ENCODE peak calls at places on chromosomes 4 and X, in ten cellular contexts. O, N, G, L, S, B, U, M, Y and Z are unnamed samples. For H3K4me1, the result is how much of the 10 kb centered on the place peaks cover.

GRCh38 chr4:26176621-26177121 is 144.1 kb upstream of the RBPJ start:
- DNase-seq in O (no peak), N (peak), G (no peak), L (no peak), S (no peak), B (no peak), U (no peak), M (no peak), Y (no peak), Z (no peak)

GRCh38 chr4:147313114-147313513 is 167.8 kb upstream of the EDNRA start:
- DNase-seq in O (no peak), N (no peak), G (no peak), L (no peak), S (no peak), B (no peak), U (no peak), M (no peak), Y (no peak), Z (no peak)

GRCh38 chrX:136616987-136617685 is 30.8 kb upstream of the CD40LG start:
- DNase-seq in O (no peak), N (no peak), G (no peak), L (no peak), S (no peak), B (no peak), U (no peak), M (no peak), Y (no peak), Z (no peak)

GRCh38 chr4:6322761-6323566 is 53.3 kb downstream of the WFS1 start:
- DNase-seq in O (no peak), N (no peak), G (no peak), L (no peak), S (no peak), B (peak), U (no peak), M (no peak), Y (no peak), Z (peak)

GRCh38 chrX:23505531-23506303 is 161.6 kb upstream of the PRDX4 start:
- DNase-seq in O (no peak), N (no peak), G (no peak), L (no peak), S (no peak), B (no peak), U (no peak), M (no peak), Y (no peak), Z (no peak)

GRCh38 chrX:22313757-22314156 is 41.0 kb downstream of the CBLL2 start:
- DNase-seq in O (no peak), N (no peak), G (no peak), L (no peak), S (no peak), B (no peak), U (no peak), M (no peak), Y (no peak), Z (no peak)

GRCh38 chr4:6402566-6403399 is 69.6 kb downstream of the PPP2R2C start:
- DNase-seq in O (no peak), N (no peak), G (no peak), L (no peak), S (no peak), B (no peak), U (no peak), M (no peak), Y (no peak), Z (no peak)

GRCh38 chr4:101791189-101791572 is 651 bp downstream of the BANK1 start:
- DNase-seq in O (no peak), N (no peak), G (no peak), L (no peak), S (no peak), B (no peak), U (peak), M (no peak), Y (no peak), Z (no peak)

GRCh38 chr4:55184600-55185523 is 59.5 kb upstream of the KDR start:
- DNase-seq in O (no peak), N (peak), G (no peak), L (peak), S (peak), B (peak), U (no peak), M (no peak), Y (no peak), Z (no peak)

GRCh38 chrX:5748751-5749150 is 479.9 kb downstream of the NLGN4X start:
- DNase-seq in O (no peak), N (peak), G (no peak), L (no peak), S (no peak), B (no peak), U (no peak), M (no peak), Y (no peak), Z (no peak)

GRCh38 chr4:137705171-137705783 is 173.0 kb upstream of the PCDH18 start:
- DNase-seq in O (no peak), N (peak), G (no peak), L (no peak), S (no peak), B (no peak), U (no peak), M (no peak), Y (no peak), Z (no peak)

GRCh38 chr4:98680806-98681205 is 22.4 kb upstream of the TSPAN5 start:
- DNase-seq in O (no peak), N (no peak), G (no peak), L (no peak), S (no peak), B (no peak), U (no peak), M (no peak), Y (no peak), Z (no peak)

GRCh38 chrX:149221246-149221645 is 283.9 kb downstream of the IDS start:
- DNase-seq in O (no peak), N (no peak), G (no peak), L (no peak), S (no peak), B (no peak), U (no peak), M (no peak), Y (no peak), Z (no peak)

GRCh38 chrX:12447448-12448154 is 309.3 kb downstream of the FRMPD4 start:
- DNase-seq in O (no peak), N (peak), G (no peak), L (no peak), S (no peak), B (no peak), U (no peak), M (no peak), Y (no peak), Z (no peak)

GRCh38 chr4:128600996-128601857 is 208.3 kb upstream of the JADE1 start:
- DNase-seq in O (peak), N (peak), G (peak), L (peak), S (peak), B (no peak), U (peak), M (peak), Y (no peak), Z (peak)

GRCh38 chrX:135395064-135395463 is 26.7 kb upstream of the SMIM10L2A start:
- DNase-seq in O (no peak), N (no peak), G (no peak), L (no peak), S (no peak), B (no peak), U (no peak), M (no peak), Y (no peak), Z (no peak)

GRCh38 chrX:65871671-65872311 is 168.1 kb downstream of the VSIG4 start:
- DNase-seq in O (no peak), N (peak), G (no peak), L (peak), S (peak), B (peak), U (peak), M (no peak), Y (no peak), Z (no peak)

GRCh38 chr4:148481644-148482043 is 39.4 kb upstream of the NR3C2 start:
- DNase-seq in O (no peak), N (no peak), G (no peak), L (no peak), S (no peak), B (no peak), U (no peak), M (no peak), Y (no peak), Z (no peak)

GRCh38 chr4:159360549-159360948 is 257.7 kb downstream of the RAPGEF2 start:
- DNase-seq in O (no peak), N (no peak), G (no peak), L (no peak), S (no peak), B (no peak), U (no peak), M (no peak), Y (no peak), Z (no peak)

GRCh38 chr4:152734699-152735050 is 44.9 kb downstream of the TIGD4 start:
- DNase-seq in O (no peak), N (no peak), G (no peak), L (no peak), S (no peak), B (no peak), U (no peak), M (no peak), Y (peak), Z (no peak)

GRCh38 chrX:111352424-111352823 is 59.6 kb downstream of the DCX start:
- DNase-seq in O (no peak), N (peak), G (no peak), L (no peak), S (peak), B (no peak), U (no peak), M (peak), Y (no peak), Z (peak)

GRCh38 chrX:19514791-19515614 is at the start of gene MAP3K15:
- DNase-seq in O (no peak), N (peak), G (peak), L (peak), S (peak), B (no peak), U (no peak), M (peak), Y (no peak), Z (peak)

GRCh38 chr4:15682790-15683495 is 1.3 kb downstream of the FAM200B start:
- DNase-seq in O (no peak), N (no peak), G (no peak), L (no peak), S (no peak), B (no peak), U (no peak), M (no peak), Y (no peak), Z (no peak)

GRCh38 chr4:15681067-15681371 is 608 bp upstream of the FAM200B start:
- DNase-seq in O (no peak), N (no peak), G (no peak), L (no peak), S (no peak), B (no peak), U (no peak), M (no peak), Y (no peak), Z (no peak)

GRCh38 chr4:15684498-15684897 is 2.9 kb downstream of the FAM200B start:
- DNase-seq in O (no peak), N (no peak), G (no peak), L (no peak), S (no peak), B (no peak), U (no peak), M (no peak), Y (no peak), Z (no peak)

GRCh38 chr4:15682340-15682725 is 706 bp downstream of the FAM200B start:
- DNase-seq in O (no peak), N (no peak), G (no peak), L (no peak), S (no peak), B (no peak), U (no peak), M (no peak), Y (no peak), Z (no peak)

GRCh38 chr4:15681372-15682339 is at the start of gene FAM200B:
- DNase-seq in O (peak), N (peak), G (peak), L (peak), S (peak), B (peak), U (peak), M (peak), Y (peak), Z (peak)
- H3K4me1 ChIP-seq in O (under half), N (under half), G (under half), L (under half), S (under half), B (half or more), U (under half), M (under half), Y (under half), Z (under half)

GRCh38 chr4:186727149-186727976 is 3.7 kb upstream of the FAT1 start:
- DNase-seq in O (no peak), N (no peak), G (no peak), L (no peak), S (no peak), B (no peak), U (no peak), M (no peak), Y (peak), Z (no peak)

GRCh38 chr4:186728631-186729271 is 5.1 kb upstream of the FAT1 start:
- DNase-seq in O (no peak), N (no peak), G (no peak), L (no peak), S (no peak), B (no peak), U (no peak), M (no peak), Y (peak), Z (no peak)

GRCh38 chr4:186726440-186727148 is 2.9 kb upstream of the FAT1 start:
- DNase-seq in O (peak), N (peak), G (peak), L (peak), S (peak), B (no peak), U (no peak), M (peak), Y (peak), Z (peak)

GRCh38 chr4:186729856-186730255 is 6.2 kb upstream of the FAT1 start:
- DNase-seq in O (no peak), N (no peak), G (no peak), L (no peak), S (no peak), B (no peak), U (no peak), M (no peak), Y (no peak), Z (no peak)

DNA sequence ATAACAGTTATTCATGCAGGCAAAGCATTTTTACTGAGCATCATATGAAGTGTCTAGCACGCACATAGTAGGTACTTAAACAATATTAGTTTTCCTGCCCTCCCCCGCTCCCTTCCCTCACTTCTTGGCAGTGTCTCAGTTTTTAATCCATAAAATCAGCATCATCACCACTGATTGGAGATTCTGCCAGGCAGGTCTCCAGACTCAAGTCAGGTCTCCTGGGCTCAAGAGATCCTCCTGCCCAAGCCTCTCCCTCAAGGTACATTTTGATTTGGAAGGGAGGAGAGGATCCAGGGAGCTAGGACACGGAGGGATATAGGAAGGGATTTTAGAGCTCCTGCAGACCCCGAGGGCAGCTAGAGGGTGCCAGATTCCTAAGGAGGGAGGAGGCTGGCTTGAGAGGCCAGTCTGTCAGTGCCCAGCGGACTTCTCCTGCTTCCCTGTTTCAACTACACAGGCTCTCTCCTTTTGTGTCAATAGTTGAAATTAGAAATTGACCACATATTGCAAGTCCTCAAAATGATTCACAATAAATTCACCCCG is 4.4 kb upstream of the FAT1 start:
- DNase-seq in O (no peak), N (peak), G (no peak), L (no peak), S (peak), B (no peak), U (no peak), M (no peak), Y (peak), Z (no peak)
- TF ChIP-seq CTCF in O (no peak), N (peak), G (no peak), L (no peak), S (no peak), B (no peak), U (no peak), M (peak), Y (no peak), Z (no peak)

GRCh38 chr4:113978561-113979156 is 788 bp downstream of the ARSJ start:
- DNase-seq in O (no peak), N (peak), G (no peak), L (no peak), S (no peak), B (no peak), U (no peak), M (peak), Y (no peak), Z (no peak)
- H3K27ac ChIP-seq in O (peak), N (peak), G (peak), L (no peak), S (peak), B (no peak), U (peak), M (peak), Y (peak), Z (no peak)

GRCh38 chr4:2792396-2792710 is 532 bp upstream of the SH3BP2 start:
- DNase-seq in O (peak), N (peak), G (no peak), L (no peak), S (no peak), B (no peak), U (no peak), M (no peak), Y (no peak), Z (no peak)

GRCh38 chr4:2792711-2793577 is at the start of gene SH3BP2:
- DNase-seq in O (peak), N (peak), G (peak), L (peak), S (peak), B (peak), U (peak), M (peak), Y (no peak), Z (peak)

GRCh38 chr4:2793920-2794706 is 1.2 kb downstream of the SH3BP2 start:
- DNase-seq in O (peak), N (peak), G (peak), L (no peak), S (peak), B (no peak), U (no peak), M (peak), Y (no peak), Z (peak)

GRCh38 chr4:2794707-2795557 is 2.0 kb downstream of the SH3BP2 start:
- DNase-seq in O (peak), N (peak), G (peak), L (no peak), S (peak), B (no peak), U (no peak), M (no peak), Y (no peak), Z (peak)

GRCh38 chr4:2793578-2793919 is 664 bp downstream of the SH3BP2 start:
- DNase-seq in O (peak), N (peak), G (peak), L (peak), S (peak), B (no peak), U (no peak), M (peak), Y (no peak), Z (peak)
- H3K4me1 ChIP-seq in O (under half), N (under half), G (half or more), L (under half), S (under half), B (under half), U (under half), M (half or more), Y (half or more), Z (under half)

DNA sequence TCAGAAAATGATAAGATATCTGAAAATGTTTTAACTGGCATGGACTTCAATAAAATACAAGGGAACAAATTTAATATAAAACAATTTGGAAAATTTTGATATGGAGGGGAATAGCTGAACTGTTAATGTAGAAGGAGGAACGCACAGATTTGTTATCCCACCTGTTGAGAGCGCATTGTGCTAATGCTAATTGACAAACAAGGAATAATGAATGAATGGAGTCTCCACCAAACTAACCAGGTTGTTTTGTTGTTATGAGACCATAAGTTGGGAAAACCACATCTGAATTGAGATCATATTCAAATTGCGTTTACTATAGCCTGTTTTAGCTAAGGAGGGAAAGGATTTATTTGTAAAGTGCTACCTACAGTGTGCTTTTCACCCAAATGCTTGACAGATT is 195.6 kb downstream of the ADGRL3 start:
- DNase-seq in O (no peak), N (no peak), G (no peak), L (no peak), S (no peak), B (no peak), U (no peak), M (no peak), Y (no peak), Z (no peak)
- TF ChIP-seq CTCF in O (no peak), N (no peak), G (no peak), L (no peak), S (no peak), B (no peak), U (no peak), M (no peak), Y (no peak), Z (no peak)

GRCh38 chrX:78513996-78514745 is 145.0 kb downstream of the RTL3 start:
- DNase-seq in O (no peak), N (no peak), G (no peak), L (no peak), S (no peak), B (no peak), U (no peak), M (no peak), Y (no peak), Z (no peak)

GRCh38 chrX:78517124-78517523 is 142.0 kb downstream of the RTL3 start:
- DNase-seq in O (no peak), N (no peak), G (no peak), L (no peak), S (no peak), B (no peak), U (peak), M (no peak), Y (no peak), Z (no peak)

DNA sequence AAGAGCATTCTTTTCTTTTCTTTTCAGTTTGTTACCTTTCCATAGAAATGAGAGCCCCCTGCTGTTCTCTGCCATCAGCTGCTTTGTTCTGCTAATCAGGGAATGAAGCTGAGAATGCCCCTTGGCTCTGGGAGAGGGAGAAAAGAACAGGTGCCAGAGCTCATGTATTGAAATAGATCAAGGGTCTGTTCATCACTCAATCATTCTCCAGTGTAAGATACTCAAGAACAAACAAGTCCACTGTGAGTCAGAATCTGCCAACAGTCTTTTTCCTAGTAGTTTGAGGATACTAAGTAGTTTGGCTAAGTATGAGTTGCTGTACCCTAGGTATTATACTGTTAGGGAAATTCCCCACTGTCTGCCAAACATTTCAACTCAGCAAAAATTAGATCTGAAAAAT is 144.3 kb downstream of the RTL3 start:
- DNase-seq in O (no peak), N (peak), G (no peak), L (no peak), S (no peak), B (no peak), U (no peak), M (no peak), Y (no peak), Z (no peak)
- H3K27ac ChIP-seq in O (no peak), N (no peak), G (no peak), L (no peak), S (no peak), B (no peak), U (no peak), M (no peak), Y (peak), Z (no peak)

GRCh38 chr4:139973611-139974010 is 180.4 kb downstream of the MAML3 start:
- DNase-seq in O (no peak), N (no peak), G (no peak), L (no peak), S (no peak), B (no peak), U (no peak), M (no peak), Y (no peak), Z (no peak)
- H3K4me1 ChIP-seq in O (under half), N (under half), G (half or more), L (under half), S (under half), B (under half), U (under half), M (under half), Y (half or more), Z (under half)